ENCODE peak calls at places on chromosome 1, in nine cellular contexts. V is left ventricle myocardium inferior, X is left lung, Q is suprapubic skin, J is heart left ventricle, F is cardiac fibroblast, K is epithelial cell of proximal tubule, I is upper lobe of right lung, S is H1. G is an unnamed sample.
A peak's percentile ranks its signal among the peaks of the same experiment; 100 is the strongest.

GRCh38 chr1:35505911-35506798 is 51.0 kb downstream of the KIAA0319L start:
- DNase-seq in V (no peak), X (no peak), Q (no peak), J (no peak), F (peak; percentile 89), K (peak; percentile 99), I (no peak), S (no peak), G (peak; percentile 86)

GRCh38 chr1:61951731-61952585 is 209.7 kb downstream of the PATJ start:
- DNase-seq in V (no peak), X (no peak), Q (no peak), J (peak; percentile 40), F (no peak), K (peak; percentile 55), I (no peak), S (no peak), G (peak; percentile 83)

GRCh38 chr1:1758692-1759455 is 19.4 kb downstream of the NADK start:
- DNase-seq in V (peak; percentile 58), X (peak; percentile 90), Q (no peak), J (peak; percentile 72), F (no peak), K (no peak), I (peak; percentile 96), S (no peak), G (no peak)

GRCh38 chr1:3539707-3540425 is 71.4 kb downstream of the MEGF6 start:
- DNase-seq in V (no peak), X (no peak), Q (no peak), J (peak; percentile 56), F (peak; percentile 28), K (no peak), I (no peak), S (no peak), G (no peak)

GRCh38 chr1:117093870-117094621 is 27.5 kb downstream of the TRIM45 start:
- DNase-seq in V (no peak), X (no peak), Q (no peak), J (no peak), F (peak; percentile 64), K (no peak), I (no peak), S (no peak), G (peak; percentile 61)

GRCh38 chr1:111769517-111770146 is 13.9 kb downstream of the DDX20 start:
- DNase-seq in V (no peak), X (no peak), Q (no peak), J (no peak), F (peak; percentile 86), K (peak; percentile 29), I (no peak), S (no peak), G (peak; percentile 9)

GRCh38 chr1:186559601-186560116 is 98.7 kb upstream of the PDC start:
- DNase-seq in V (no peak), X (no peak), Q (no peak), J (no peak), F (no peak), K (no peak), I (no peak), S (no peak), G (no peak)

GRCh38 chr1:109240158-109241152 is 8.9 kb upstream of the CELSR2 start:
- DNase-seq in V (peak; percentile 78), X (no peak), Q (peak; percentile 86), J (peak; percentile 79), F (peak; percentile 72), K (no peak), I (peak; percentile 74), S (peak; percentile 76), G (no peak)

GRCh38 chr1:176858421-176858916 is 306.0 kb downstream of the ASTN1 start:
- DNase-seq in V (no peak), X (no peak), Q (no peak), J (no peak), F (no peak), K (no peak), I (no peak), S (no peak), G (no peak)

GRCh38 chr1:163230827-163231226 is 28.1 kb upstream of the RGS5 start:
- DNase-seq in V (no peak), X (no peak), Q (no peak), J (no peak), F (peak; percentile 10), K (no peak), I (no peak), S (no peak), G (no peak)

GRCh38 chr1:155859881-155860841 is 794 bp downstream of the SYT11 start:
- DNase-seq in V (peak; percentile 88), X (peak; percentile 81), Q (peak; percentile 89), J (peak; percentile 94), F (peak; percentile 87), K (no peak), I (peak; percentile 74), S (peak; percentile 71), G (no peak)

GRCh38 chr1:155864393-155864792 is 5.0 kb downstream of the SYT11 start:
- DNase-seq in V (no peak), X (no peak), Q (no peak), J (no peak), F (no peak), K (no peak), I (no peak), S (no peak), G (no peak)

GRCh38 chr1:155858805-155859233 is 548 bp upstream of the SYT11 start:
- DNase-seq in V (peak; percentile 15), X (no peak), Q (peak; percentile 69), J (no peak), F (no peak), K (no peak), I (no peak), S (no peak), G (no peak)

GRCh38 chr1:155859234-155859829 is at the start of gene SYT11:
- DNase-seq in V (peak; percentile 95), X (peak; percentile 97), Q (peak; percentile 97), J (peak; percentile 96), F (peak; percentile 96), K (peak; percentile 77), I (peak; percentile 96), S (peak; percentile 93), G (peak; percentile 74)

DNA sequence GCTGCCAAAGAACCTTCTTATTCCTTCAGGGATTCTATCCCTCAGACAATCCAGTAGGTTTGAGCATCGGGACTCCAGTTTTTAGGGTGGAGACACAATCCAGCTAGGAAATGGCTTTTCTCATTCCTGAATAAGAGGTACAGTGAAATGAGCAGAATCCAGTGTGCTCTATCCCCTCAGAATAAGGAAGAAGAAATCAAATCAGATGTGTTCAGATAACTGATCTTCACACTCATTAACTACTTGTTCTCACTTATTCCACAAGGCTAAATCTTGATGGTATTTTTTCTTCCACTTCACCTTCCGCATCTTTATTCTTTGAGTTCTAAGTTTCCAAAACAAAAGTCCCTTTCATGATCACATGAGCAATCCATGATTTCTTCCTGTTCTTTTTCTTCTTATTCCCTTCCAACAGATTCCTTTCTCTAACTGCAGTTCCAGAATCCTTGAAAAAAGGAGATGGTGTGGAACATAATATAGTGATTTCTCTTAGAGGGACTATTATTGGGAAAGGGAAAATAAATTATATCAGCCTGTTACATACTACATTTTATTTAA is 1.7 kb downstream of the SYT11 start:
- DNase-seq in V (no peak), X (no peak), Q (no peak), J (no peak), F (no peak), K (no peak), I (no peak), S (no peak), G (no peak)
- H3K4me3 ChIP-seq in V (peak overlapping the region; percentile 67), X (peak overlapping the region; percentile 56), Q (peak overlapping the region; percentile 41), J (peak overlapping the region; percentile 53), F (peak overlapping the region; percentile 48), K (peak overlapping the region; percentile 61), I (no peak overlapping the region), S (peak overlapping the region; percentile 43), G (peak overlapping the region; percentile 47)

GRCh38 chr1:31372961-31373896 is at the start of gene FABP3:
- DNase-seq in V (peak; percentile 87), X (peak; percentile 87), Q (peak; percentile 92), J (peak; percentile 86), F (peak; percentile 73), K (no peak), I (peak; percentile 89), S (peak; percentile 91), G (no peak)
- H3K4me3 ChIP-seq in V (peak within 1 kb of the TSS; percentile 75), X (peak within 1 kb of the TSS; percentile 26), Q (peak within 1 kb of the TSS; percentile 52), J (peak within 1 kb of the TSS; percentile 63), F (peak within 1 kb of the TSS; percentile 37), K (peak within 1 kb of the TSS; percentile 38), I (peak within 1 kb of the TSS; percentile 52), S (peak within 1 kb of the TSS; percentile 33), G (peak within 1 kb of the TSS; percentile 3)

DNA sequence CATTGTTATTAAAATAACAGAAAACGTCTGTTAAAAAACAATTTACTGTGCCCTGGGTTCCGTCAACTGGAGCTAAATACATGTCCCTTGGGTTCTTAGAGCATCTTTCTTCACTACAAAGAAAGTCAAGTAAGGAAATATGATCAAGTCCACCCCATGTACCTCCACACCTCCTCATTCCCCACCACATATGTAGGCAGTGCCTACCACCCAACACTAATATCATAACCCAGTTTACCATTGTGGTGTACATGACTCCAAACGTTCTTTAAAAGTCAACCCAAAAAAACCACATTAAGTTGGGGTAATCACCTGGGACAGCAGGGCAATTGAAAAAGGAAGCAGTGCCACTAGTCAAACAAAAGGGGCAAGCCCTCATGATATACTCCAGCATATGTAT is 7.8 kb upstream of the LRRC52 start:
- DNase-seq in V (no peak), X (no peak), Q (no peak), J (no peak), F (no peak), K (no peak), I (no peak), S (no peak), G (no peak)
- H3K4me3 ChIP-seq in V (no peak overlapping the region), X (no peak overlapping the region), Q (no peak overlapping the region), J (no peak overlapping the region), F (no peak overlapping the region), K (no peak overlapping the region), I (no peak overlapping the region), S (no peak overlapping the region), G (no peak overlapping the region)

GRCh38 chr1:42742617-42743301 is 2.7 kb upstream of the CLDN19 start:
- DNase-seq in V (no peak), X (no peak), Q (no peak), J (no peak), F (no peak), K (no peak), I (no peak), S (no peak), G (no peak)

GRCh38 chr1:42740756-42741580 is 932 bp upstream of the CLDN19 start:
- DNase-seq in V (no peak), X (no peak), Q (no peak), J (no peak), F (no peak), K (no peak), I (no peak), S (no peak), G (no peak)

GRCh38 chr1:42739753-42740700 is at the start of gene CLDN19:
- DNase-seq in V (no peak), X (no peak), Q (no peak), J (no peak), F (no peak), K (no peak), I (no peak), S (peak; percentile 93), G (no peak)

GRCh38 chr1:42742141-42742540 is 2.1 kb upstream of the CLDN19 start:
- DNase-seq in V (no peak), X (no peak), Q (no peak), J (no peak), F (no peak), K (no peak), I (no peak), S (no peak), G (no peak)

DNA sequence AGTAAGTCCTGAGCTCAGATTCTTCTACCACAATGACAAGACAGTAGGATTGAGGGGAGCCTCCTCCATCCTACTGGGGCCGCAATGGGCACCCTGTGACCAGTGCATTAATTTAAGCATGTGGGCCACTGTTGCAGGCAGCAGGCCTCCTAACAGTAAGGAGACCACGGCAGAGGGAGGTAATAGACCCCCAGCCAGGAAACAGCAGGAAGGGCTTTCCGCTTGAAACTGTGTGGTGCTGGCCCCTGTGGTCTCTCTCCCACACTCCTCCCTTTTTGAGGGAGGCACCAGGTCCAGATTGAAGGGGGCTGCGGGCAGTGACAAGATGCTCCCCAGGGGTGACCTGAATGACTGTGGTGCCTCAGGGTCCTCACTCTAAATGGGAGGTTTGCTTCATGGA is 1.7 kb upstream of the CLDN19 start:
- DNase-seq in V (no peak), X (no peak), Q (no peak), J (no peak), F (no peak), K (no peak), I (no peak), S (no peak), G (no peak)
- H3K4me3 ChIP-seq in V (no peak overlapping the region), X (no peak overlapping the region), Q (no peak overlapping the region), J (no peak overlapping the region), F (no peak overlapping the region), K (no peak overlapping the region), I (no peak overlapping the region), S (no peak overlapping the region), G (no peak overlapping the region)